ENCODE peak calls at places on chromosome 14, in ten cellular contexts. One of them, this sample, is unnamed.

GRCh38 chr14:78690836-78691235 is 520.7 kb downstream of the NRXN3 start:
- DNase-seq in gastrocnemius medialis: no peak
- DNase-seq in smooth muscle cell of the brain vasculature: no peak
- DNase-seq in OCI-LY7: no peak
- DNase-seq in HTR-8/SVneo: no peak
- DNase-seq in activated T-cell treated with anti-CD3 and anti-CD28 coated beads, Interleukin-2, amount 50 U/mL, for 24 hours: no peak
- DNase-seq in NCI-H2081: no peak
- DNase-seq in GM19239: no peak
- DNase-seq in fibroblast of mammary gland: peak
- DNase-seq in foreskin fibroblast: no peak
- DNase-seq in this sample: no peak

GRCh38 chr14:64960762-64961276 is 11.3 kb downstream of the RAB15 start:
- DNase-seq in gastrocnemius medialis: peak
- DNase-seq in smooth muscle cell of the brain vasculature: no peak
- DNase-seq in OCI-LY7: no peak
- DNase-seq in HTR-8/SVneo: no peak
- DNase-seq in activated T-cell treated with anti-CD3 and anti-CD28 coated beads, Interleukin-2, amount 50 U/mL, for 24 hours: no peak
- DNase-seq in NCI-H2081: peak
- DNase-seq in GM19239: no peak
- DNase-seq in fibroblast of mammary gland: no peak
- DNase-seq in foreskin fibroblast: no peak
- DNase-seq in this sample: no peak

GRCh38 chr14:31992051-31992450 is 85.1 kb upstream of the ARHGAP5 start:
- DNase-seq in gastrocnemius medialis: no peak
- DNase-seq in smooth muscle cell of the brain vasculature: no peak
- DNase-seq in OCI-LY7: no peak
- DNase-seq in HTR-8/SVneo: peak
- DNase-seq in activated T-cell treated with anti-CD3 and anti-CD28 coated beads, Interleukin-2, amount 50 U/mL, for 24 hours: no peak
- DNase-seq in NCI-H2081: no peak
- DNase-seq in GM19239: no peak
- DNase-seq in fibroblast of mammary gland: peak
- DNase-seq in foreskin fibroblast: peak
- DNase-seq in this sample: no peak

GRCh38 chr14:74892745-74893144 is 11.0 kb downstream of the DLST start:
- DNase-seq in gastrocnemius medialis: no peak
- DNase-seq in smooth muscle cell of the brain vasculature: no peak
- DNase-seq in OCI-LY7: no peak
- DNase-seq in HTR-8/SVneo: no peak
- DNase-seq in activated T-cell treated with anti-CD3 and anti-CD28 coated beads, Interleukin-2, amount 50 U/mL, for 24 hours: no peak
- DNase-seq in NCI-H2081: no peak
- DNase-seq in GM19239: no peak
- DNase-seq in fibroblast of mammary gland: no peak
- DNase-seq in foreskin fibroblast: no peak
- DNase-seq in this sample: no peak

GRCh38 chr14:23047751-23048693 is 6.0 kb downstream of the PSMB11 start:
- DNase-seq in gastrocnemius medialis: no peak
- DNase-seq in smooth muscle cell of the brain vasculature: no peak
- DNase-seq in OCI-LY7: no peak
- DNase-seq in HTR-8/SVneo: no peak
- DNase-seq in activated T-cell treated with anti-CD3 and anti-CD28 coated beads, Interleukin-2, amount 50 U/mL, for 24 hours: no peak
- DNase-seq in NCI-H2081: no peak
- DNase-seq in GM19239: no peak
- DNase-seq in fibroblast of mammary gland: no peak
- DNase-seq in foreskin fibroblast: no peak
- DNase-seq in this sample: no peak

GRCh38 chr14:39469094-39469710 is 37.0 kb upstream of the FBXO33 start:
- DNase-seq in gastrocnemius medialis: no peak
- DNase-seq in smooth muscle cell of the brain vasculature: no peak
- DNase-seq in OCI-LY7: peak
- DNase-seq in HTR-8/SVneo: no peak
- DNase-seq in activated T-cell treated with anti-CD3 and anti-CD28 coated beads, Interleukin-2, amount 50 U/mL, for 24 hours: peak
- DNase-seq in NCI-H2081: no peak
- DNase-seq in GM19239: no peak
- DNase-seq in fibroblast of mammary gland: peak
- DNase-seq in foreskin fibroblast: no peak
- DNase-seq in this sample: no peak

GRCh38 chr14:23147676-23148075 is 28.6 kb upstream of the CEBPE start:
- DNase-seq in gastrocnemius medialis: peak
- DNase-seq in smooth muscle cell of the brain vasculature: no peak
- DNase-seq in OCI-LY7: no peak
- DNase-seq in HTR-8/SVneo: no peak
- DNase-seq in activated T-cell treated with anti-CD3 and anti-CD28 coated beads, Interleukin-2, amount 50 U/mL, for 24 hours: no peak
- DNase-seq in NCI-H2081: no peak
- DNase-seq in GM19239: no peak
- DNase-seq in fibroblast of mammary gland: peak
- DNase-seq in foreskin fibroblast: peak
- DNase-seq in this sample: peak

GRCh38 chr14:61559641-61560201 is 135.6 kb upstream of the HIF1A start:
- DNase-seq in gastrocnemius medialis: no peak
- DNase-seq in smooth muscle cell of the brain vasculature: no peak
- DNase-seq in OCI-LY7: no peak
- DNase-seq in HTR-8/SVneo: no peak
- DNase-seq in activated T-cell treated with anti-CD3 and anti-CD28 coated beads, Interleukin-2, amount 50 U/mL, for 24 hours: no peak
- DNase-seq in NCI-H2081: no peak
- DNase-seq in GM19239: no peak
- DNase-seq in fibroblast of mammary gland: no peak
- DNase-seq in foreskin fibroblast: no peak
- DNase-seq in this sample: no peak

GRCh38 chr14:102008891-102009290 is 44.5 kb downstream of the DYNC1H1 start:
- DNase-seq in gastrocnemius medialis: no peak
- DNase-seq in smooth muscle cell of the brain vasculature: no peak
- DNase-seq in OCI-LY7: no peak
- DNase-seq in HTR-8/SVneo: no peak
- DNase-seq in activated T-cell treated with anti-CD3 and anti-CD28 coated beads, Interleukin-2, amount 50 U/mL, for 24 hours: no peak
- DNase-seq in NCI-H2081: no peak
- DNase-seq in GM19239: no peak
- DNase-seq in fibroblast of mammary gland: no peak
- DNase-seq in foreskin fibroblast: no peak
- DNase-seq in this sample: no peak

This sample was measured in pancreas.